ENCODE peak calls at places on chromosomes 5 and 9, in five cellular contexts. C is bronchial epithelial cell, K is MCF 10A, Y is GM12865, N is body of pancreas. J is an unnamed sample.

GRCh38 chr5:128536229-128536860 is 1.7 kb downstream of the FBN2 start:
- DNase-seq in N (no peak), Y (no peak), C (no peak), K (peak; percentile 14), J (no peak)

GRCh38 chr5:3490962-3491477 is 104.6 kb upstream of the IRX1 start:
- DNase-seq in K (no peak), Y (no peak), N (no peak), C (no peak), J (peak; percentile 73)

GRCh38 chr5:93586948-93587918 is 4.2 kb downstream of the NR2F1 start:
- DNase-seq in C (no peak), Y (no peak), K (no peak), N (no peak), J (no peak)

GRCh38 chr5:1004598-1005361 is 3.8 kb upstream of the NKD2 start:
- DNase-seq in C (no peak), K (no peak), N (peak; percentile 59), Y (no peak), J (no peak)

GRCh38 chr5:172455511-172456061 is 1.3 kb upstream of the SH3PXD2B start:
- DNase-seq in N (no peak), Y (no peak), K (peak; percentile 55), C (no peak), J (no peak)

GRCh38 chr5:116379306-116379705 is 195.3 kb downstream of the SEMA6A start:
- DNase-seq in C (no peak), K (no peak), N (no peak), Y (no peak), J (no peak)

GRCh38 chr9:133995012-133995896 is 3.1 kb upstream of the VAV2 start:
- DNase-seq in N (no peak), C (no peak), K (peak; percentile 36), Y (peak; percentile 44), J (peak; percentile 72)

GRCh38 chr9:34526026-34526425 is 3.2 kb upstream of the ENHO start:
- DNase-seq in N (no peak), Y (no peak), K (no peak), C (no peak), J (no peak)

GRCh38 chr9:86098793-86099694 is at the start of gene GOLM1:
- DNase-seq in C (peak; percentile 33), N (peak; percentile 59), Y (peak; percentile 71), K (peak; percentile 56), J (no peak)

GRCh38 chr5:125140855-125141254 is 394.4 kb upstream of the ZNF608 start:
- DNase-seq in K (no peak), N (no peak), C (peak; percentile 66), Y (no peak), J (no peak)

GRCh38 chr5:94024625-94025024 is 283.2 kb upstream of the POU5F2 start:
- DNase-seq in K (no peak), Y (no peak), N (no peak), C (no peak), J (no peak)

GRCh38 chr9:96116275-96117051 is 185.5 kb downstream of the HSD17B3 start:
- DNase-seq in Y (no peak), N (peak; percentile 96), C (peak; percentile 7), K (no peak), J (no peak)

GRCh38 chr9:117720555-117720954 is 16.4 kb downstream of the TLR4 start:
- DNase-seq in Y (no peak), C (no peak), N (no peak), K (no peak), J (no peak)

GRCh38 chr5:73623060-73623459 is 2.9 kb upstream of the ARHGEF28 start:
- DNase-seq in C (no peak), K (no peak), Y (no peak), N (no peak), J (no peak)

GRCh38 chr5:102048940-102049339 is 247.1 kb downstream of the SLCO4C1 start:
- DNase-seq in K (no peak), N (no peak), Y (no peak), C (no peak), J (no peak)

GRCh38 chr5:126124706-126125345 is 298.4 kb upstream of the GRAMD2B start:
- DNase-seq in N (no peak), C (peak; percentile 87), Y (no peak), K (peak; percentile 92), J (no peak)

GRCh38 chr5:68628082-68628796 is 412.7 kb downstream of the PIK3R1 start:
- DNase-seq in Y (no peak), N (no peak), K (no peak), C (no peak), J (no peak)

GRCh38 chr5:159101689-159102088 is 2.0 kb upstream of the EBF1 start:
- DNase-seq in Y (peak; percentile 52), N (no peak), C (no peak), K (no peak), J (no peak)

GRCh38 chr5:150774145-150774544 is 4.4 kb upstream of the SMIM3 start:
- DNase-seq in N (no peak), C (peak; percentile 99), K (peak; percentile 85), Y (no peak), J (no peak)

GRCh38 chr5:102857090-102857818 is 102.1 kb downstream of the PAM start:
- DNase-seq in K (no peak), C (no peak), N (peak; percentile 22), Y (no peak), J (no peak)

GRCh38 chr5:180487556-180487955 is 6.6 kb upstream of the CNOT6 start:
- DNase-seq in C (no peak), Y (no peak), N (no peak), K (no peak), J (peak; percentile 13)

GRCh38 chr5:57386958-57387357 is 95.7 kb downstream of the ACTBL2 start:
- DNase-seq in C (peak; percentile 36), Y (no peak), N (no peak), K (peak; percentile 27), J (no peak)

GRCh38 chr5:169416583-169417196 is 115.8 kb upstream of the SLIT3 start:
- DNase-seq in K (peak; percentile 50), N (peak; percentile 54), Y (peak; percentile 85), C (no peak), J (no peak)

DNA sequence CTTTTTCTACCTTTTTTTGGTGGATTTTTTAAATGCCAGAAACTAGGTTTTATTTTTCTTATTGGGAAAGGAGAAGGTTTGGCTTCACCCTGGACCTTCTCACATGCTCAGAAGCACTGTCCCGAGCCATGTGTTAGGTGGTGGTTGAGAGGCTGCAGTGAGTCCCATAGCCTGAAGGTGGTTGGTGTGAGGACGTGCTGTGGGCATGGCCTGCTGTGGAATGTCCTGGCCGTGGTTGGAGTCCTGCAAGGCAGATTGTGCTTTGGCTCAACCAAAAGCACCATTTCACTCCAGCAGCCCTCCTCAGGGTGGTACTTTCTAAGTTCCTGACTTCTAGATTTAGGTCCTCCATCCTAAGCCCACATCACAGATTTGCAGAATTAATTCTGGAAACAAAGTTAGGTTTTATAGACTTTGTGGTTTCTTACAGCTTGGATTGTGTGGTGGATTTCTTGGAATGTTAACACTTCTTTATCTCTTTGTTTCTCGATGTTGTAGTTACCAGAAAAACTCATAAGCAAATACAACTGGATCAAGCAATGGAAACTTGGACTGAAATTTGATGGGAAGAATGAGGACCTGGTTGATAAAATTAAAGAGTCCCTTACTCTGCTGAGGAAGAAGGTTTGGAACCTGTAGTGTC is 22.6 kb downstream of the OTULIN start:
- DNase-seq in Y (no peak), C (peak; percentile 35), N (no peak), K (no peak), J (no peak)
- TF ChIP-seq CTCF in Y (no peak), C (peak; percentile 15), N (no peak), K (no peak), J (no peak)

DNA sequence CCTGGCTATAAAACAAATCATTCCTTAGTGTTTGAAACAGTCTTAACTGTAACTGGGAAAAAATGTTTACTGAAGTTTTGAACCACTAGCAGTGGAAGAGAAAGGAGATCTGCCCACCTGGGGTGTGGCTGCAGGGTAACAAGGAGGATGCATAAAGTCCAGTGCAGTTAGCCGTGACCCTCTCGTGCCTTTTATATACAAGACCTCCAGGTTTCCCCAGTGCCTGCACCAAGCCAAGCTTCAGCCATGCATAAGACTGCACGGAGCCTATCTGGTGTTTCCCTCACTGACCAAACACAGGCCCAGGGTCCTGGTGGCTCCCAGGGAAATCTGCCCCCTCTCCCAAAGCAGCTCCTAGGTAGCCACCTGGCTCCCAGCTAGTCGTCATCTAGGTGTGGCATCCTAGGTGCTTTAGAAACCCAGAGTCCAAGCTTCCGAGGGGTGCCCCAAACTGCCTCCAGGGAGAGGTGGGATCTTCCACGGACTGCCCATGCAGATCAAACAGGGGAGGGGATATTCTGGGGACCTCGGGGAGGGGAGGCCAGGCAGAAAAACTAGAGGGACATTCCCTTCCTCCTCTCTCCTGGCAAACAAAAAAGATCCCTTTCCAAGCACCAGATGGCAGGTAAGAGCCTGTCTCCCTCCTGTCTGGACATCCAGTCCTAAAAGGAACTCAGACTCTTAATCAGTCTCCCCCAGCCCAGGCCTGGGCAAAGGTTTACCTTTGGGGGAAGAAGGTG is 2.7 kb downstream of the SHB start:
- DNase-seq in K (peak; percentile 46), C (peak; percentile 62), N (peak; percentile 30), Y (peak; percentile 47), J (no peak)
- TF ChIP-seq CTCF in K (no peak), C (peak; percentile 46), N (peak; percentile 8), Y (no peak), J (peak; percentile 64)

GRCh38 chr5:79487251-79487650 is 26.7 kb downstream of the HOMER1 start:
- DNase-seq in K (no peak), Y (no peak), C (no peak), N (no peak), J (no peak)
- TF ChIP-seq CTCF in K (no peak), Y (no peak), C (no peak), N (no peak), J (no peak)

GRCh38 chr9:72427801-72428200 is 62.8 kb upstream of the ZFAND5 start:
- DNase-seq in C (peak; percentile 5), N (no peak), Y (no peak), K (no peak), J (no peak)

GRCh38 chr9:72428329-72428728 is 63.3 kb upstream of the ZFAND5 start:
- DNase-seq in C (no peak), N (no peak), K (no peak), Y (no peak), J (no peak)

DNA sequence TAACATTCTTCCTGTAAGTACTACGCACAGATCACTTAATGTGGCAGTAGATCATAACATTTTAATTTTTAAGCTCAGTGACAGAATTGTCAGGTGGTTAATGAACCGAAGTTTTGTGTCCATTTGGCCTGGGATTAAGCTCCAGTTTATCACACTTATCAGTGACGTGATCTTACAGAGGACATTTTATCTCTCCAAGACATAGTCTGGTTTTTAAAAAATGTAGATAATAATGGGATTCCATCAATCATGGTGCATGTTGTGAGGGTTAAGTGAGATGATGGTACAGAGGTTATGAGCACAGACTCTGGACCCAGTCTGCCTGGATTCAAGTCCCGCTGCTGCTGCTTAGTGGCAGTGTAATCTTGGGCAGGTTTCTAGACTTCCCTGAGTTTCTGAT is 66.0 kb upstream of the ZFAND5 start:
- DNase-seq in K (no peak), Y (no peak), C (no peak), N (no peak), J (no peak)
- TF ChIP-seq CTCF in K (no peak), Y (no peak), C (no peak), N (no peak), J (no peak)

GRCh38 chr9:69932901-69933300 is 110.7 kb upstream of the MAMDC2 start:
- DNase-seq in C (peak; percentile 10), N (peak; percentile 15), K (peak; percentile 62), Y (peak; percentile 28), J (no peak)
- TF ChIP-seq CTCF in C (peak; percentile 29), N (peak; percentile 10), K (peak; percentile 31), Y (peak; percentile 19), J (peak; percentile 72)

J was measured in chondrocyte.